ENCODE peak calls at places on chromosomes 11 and 22, in seven cellular contexts. C, P, K, F, Z, S and B are unnamed samples.

GRCh38 chr11:130145975-130146776 is 13.4 kb upstream of the ST14 start:
- DNase-seq in K (no peak), F (no peak), S (no peak), P (no peak), Z (peak), C (no peak), B (no peak)

GRCh38 chr22:42174062-42174461 is 43.5 kb upstream of the CYP2D6 start:
- DNase-seq in P (no peak), F (no peak), C (no peak), K (no peak), Z (no peak), S (no peak), B (peak)

GRCh38 chr11:107711861-107712260 is at the start of gene SLN:
- DNase-seq in C (no peak), F (no peak), S (no peak), K (no peak), Z (no peak), P (no peak), B (no peak)

GRCh38 chr11:2655834-2656622 is 43.8 kb downstream of the KCNQ1OT1 start:
- DNase-seq in P (no peak), S (no peak), C (no peak), K (no peak), F (peak), Z (no peak), B (no peak)

GRCh38 chr22:27195104-27195503 is 537.7 kb downstream of the MIAT start:
- DNase-seq in K (no peak), C (no peak), F (peak), S (no peak), P (no peak), Z (no peak), B (peak)

GRCh38 chr11:120722539-120722938 is 211.0 kb downstream of the GRIK4 start:
- DNase-seq in Z (no peak), K (no peak), S (no peak), P (no peak), C (no peak), F (no peak), B (no peak)

GRCh38 chr11:71206186-71206585 is 46.2 kb downstream of the SHANK2 start:
- DNase-seq in F (peak), Z (no peak), K (no peak), C (no peak), S (no peak), P (no peak), B (no peak)

GRCh38 chr11:20050551-20051333 is 109.5 kb downstream of the DBX1 start:
- DNase-seq in K (no peak), P (no peak), Z (no peak), C (no peak), S (no peak), F (peak), B (no peak)

GRCh38 chr11:30992513-30992849 is 377.1 kb downstream of the DCDC1 start:
- DNase-seq in K (no peak), P (no peak), C (no peak), Z (no peak), S (no peak), F (no peak), B (no peak)

GRCh38 chr22:27866136-27867091 is 52.6 kb downstream of the PITPNB start:
- DNase-seq in S (no peak), C (no peak), P (no peak), K (no peak), Z (peak), F (peak), B (no peak)

GRCh38 chr22:20491346-20491745 is 4.2 kb downstream of the KLHL22 start:
- DNase-seq in S (no peak), F (no peak), P (no peak), C (no peak), K (no peak), Z (no peak), B (no peak)

GRCh38 chr22:39496131-39496838 is 5.8 kb upstream of the MIEF1 start:
- DNase-seq in S (peak), F (peak), Z (peak), P (peak), C (peak), K (peak), B (peak)

GRCh38 chr11:114399490-114399889 is 821 bp downstream of the C11orf71 start:
- DNase-seq in K (no peak), C (no peak), Z (no peak), S (no peak), P (no peak), F (no peak), B (no peak)

GRCh38 chr11:45576461-45577215 is 88.8 kb downstream of the CHST1 start:
- DNase-seq in S (no peak), F (no peak), P (no peak), K (peak), Z (no peak), C (no peak), B (no peak)

GRCh38 chr22:50470491-50470890 is 4.3 kb downstream of the SBF1 start:
- DNase-seq in K (no peak), P (no peak), S (no peak), C (no peak), F (no peak), Z (no peak), B (peak)

GRCh38 chr11:1087279-1087960 is 12.7 kb downstream of the MUC2 start:
- DNase-seq in F (no peak), C (no peak), K (no peak), P (no peak), Z (no peak), S (no peak), B (no peak)

GRCh38 chr11:87317441-87317840 is 279.7 kb downstream of the TMEM135 start:
- DNase-seq in P (no peak), K (no peak), F (no peak), C (no peak), Z (no peak), S (no peak), B (no peak)

GRCh38 chr11:6911946-6912345 is 8.9 kb upstream of the OR2D3 start:
- DNase-seq in Z (peak), F (peak), K (no peak), C (no peak), S (no peak), P (no peak), B (no peak)

GRCh38 chr22:17727244-17727892 is 46.9 kb downstream of the BID start:
- DNase-seq in C (no peak), F (no peak), Z (no peak), P (no peak), S (no peak), K (no peak), B (no peak)

GRCh38 chr22:50203288-50203687 is 2.5 kb downstream of the SELENOO start:
- DNase-seq in K (no peak), P (no peak), F (no peak), Z (no peak), S (no peak), C (no peak), B (no peak)

GRCh38 chr11:3190600-3190999 is 25.5 kb upstream of the OSBPL5 start:
- DNase-seq in K (no peak), S (no peak), Z (no peak), P (no peak), F (no peak), C (no peak), B (no peak)

GRCh38 chr11:113407163-113407562 is 19.6 kb downstream of the ANKK1 start:
- DNase-seq in P (no peak), C (no peak), F (no peak), K (no peak), S (no peak), Z (no peak), B (no peak)

GRCh38 chr11:107071129-107071528 is 52.9 kb upstream of the GUCY1A2 start:
- DNase-seq in C (no peak), P (no peak), F (no peak), K (no peak), Z (no peak), S (no peak), B (no peak)

GRCh38 chr11:20668844-20669832 is at the start of gene NELL1:
- DNase-seq in S (no peak), F (no peak), C (no peak), Z (no peak), K (no peak), P (no peak), B (no peak)

GRCh38 chr11:80146231-80146630 is 705.4 kb upstream of the TENM4 start:
- DNase-seq in Z (no peak), K (no peak), C (no peak), P (no peak), S (no peak), F (no peak), B (no peak)

GRCh38 chr22:47450876-47451475 is 688.5 kb downstream of the TBC1D22A start:
- DNase-seq in S (no peak), F (no peak), Z (no peak), P (no peak), C (no peak), K (no peak), B (no peak)

GRCh38 chr11:58222730-58223129 is 6.0 kb downstream of the OR10Q1 start:
- DNase-seq in P (no peak), Z (no peak), S (no peak), F (no peak), K (no peak), C (no peak), B (no peak)

GRCh38 chr11:1047576-1048156 is 11.1 kb upstream of the MUC6 start:
- DNase-seq in S (no peak), P (peak), Z (no peak), C (no peak), F (no peak), K (no peak), B (no peak)

GRCh38 chr22:42462016-42462415 is 29.8 kb upstream of the NFAM1 start:
- DNase-seq in S (no peak), Z (no peak), F (no peak), K (no peak), C (no peak), P (no peak), B (no peak)

GRCh38 chr11:69377029-69377952 is 83.3 kb downstream of the MYEOV start:
- DNase-seq in P (no peak), Z (no peak), S (no peak), C (no peak), F (no peak), K (no peak), B (no peak)

GRCh38 chr22:50600541-50600940 is at the start of gene MAPK8IP2:
- DNase-seq in P (no peak), K (no peak), F (no peak), S (no peak), C (no peak), Z (no peak), B (no peak)

GRCh38 chr22:40955516-40955915 is 4.3 kb downstream of the RBX1 start:
- DNase-seq in C (no peak), P (no peak), K (no peak), S (no peak), F (peak), Z (no peak), B (no peak)

GRCh38 chr11:111602865-111603632 is 800 bp downstream of the SIK2 start:
- DNase-seq in Z (no peak), S (peak), K (peak), P (no peak), C (no peak), F (peak), B (no peak)

GRCh38 chr11:67423466-67423865 is 4.8 kb upstream of the RPS6KB2 start:
- DNase-seq in C (no peak), K (no peak), F (no peak), P (no peak), S (no peak), Z (no peak), B (no peak)

GRCh38 chr11:67400251-67400941 is 1.3 kb downstream of the PPP1CA start:
- DNase-seq in S (no peak), Z (no peak), K (no peak), F (peak), C (no peak), P (peak), B (peak)